ENCODE peak calls at places on chromosomes 7 and 10, in six cellular contexts. Z is testis, Q is brain microvascular endothelial cell, N is pancreas, R is cardiac muscle cell, B is cardiac fibroblast. Y is an unnamed sample.

GRCh38 chr10:130203626-130204025 is 67.4 kb downstream of the GLRX3 start:
- DNase-seq in Z (no peak), Q (no peak), N (no peak), R (no peak), B (no peak), Y (no peak)

GRCh38 chr10:77637474-77637985 is at the start of gene KCNMA1:
- DNase-seq in Z (no peak), Q (peak), N (peak), R (no peak), B (peak), Y (no peak)

GRCh38 chr7:23018747-23019146 is 4.8 kb upstream of the HYCC1 start:
- DNase-seq in Z (no peak), Q (no peak), N (no peak), R (peak), B (peak), Y (no peak)

GRCh38 chr7:98133621-98134266 is 27.1 kb downstream of the LMTK2 start:
- DNase-seq in Z (no peak), Q (no peak), N (no peak), R (peak), B (peak), Y (no peak)

GRCh38 chr10:100359529-100360150 is 12.6 kb downstream of the SCD start:
- DNase-seq in Z (peak), Q (no peak), N (no peak), R (no peak), B (no peak), Y (no peak)

GRCh38 chr10:114408112-114408967 is 4.0 kb upstream of the AFAP1L2 start:
- DNase-seq in Z (no peak), Q (no peak), N (no peak), R (no peak), B (no peak), Y (no peak)

GRCh38 chr7:27165089-27165654 is at the start of gene HOXA9:
- DNase-seq in Z (peak), Q (no peak), N (peak), R (no peak), B (no peak), Y (peak)

GRCh38 chr7:12162420-12163113 is 48.5 kb upstream of the TMEM106B start:
- DNase-seq in Z (no peak), Q (peak), N (no peak), R (peak), B (peak), Y (no peak)

GRCh38 chr7:77461842-77462241 is 45.7 kb upstream of the GSAP start:
- DNase-seq in Z (no peak), Q (no peak), N (no peak), R (no peak), B (no peak), Y (no peak)

GRCh38 chr7:141648276-141649114 is 53.5 kb downstream of the DENND11 start:
- DNase-seq in Z (no peak), Q (no peak), N (no peak), R (no peak), B (no peak), Y (no peak)

GRCh38 chr10:86105640-86106039 is 261.0 kb downstream of the GRID1 start:
- DNase-seq in Z (no peak), Q (no peak), N (no peak), R (no peak), B (no peak), Y (no peak)

GRCh38 chr10:75266945-75267344 is 31.2 kb upstream of the COMTD1 start:
- DNase-seq in Z (no peak), Q (no peak), N (no peak), R (no peak), B (no peak), Y (no peak)

GRCh38 chr7:23261843-23262452 is 15.4 kb downstream of the GPNMB start:
- DNase-seq in Z (peak), Q (peak), N (peak), R (peak), B (peak), Y (no peak)

GRCh38 chr10:96700477-96701099 is 19.7 kb downstream of the PIK3AP1 start:
- DNase-seq in Z (no peak), Q (no peak), N (no peak), R (no peak), B (no peak), Y (no peak)

GRCh38 chr10:7260412-7260900 is 150.4 kb downstream of the SFMBT2 start:
- DNase-seq in Z (no peak), Q (peak), N (no peak), R (peak), B (peak), Y (peak)

GRCh38 chr10:75203724-75204123 is 6.9 kb upstream of the VDAC2 start:
- DNase-seq in Z (no peak), Q (no peak), N (no peak), R (no peak), B (no peak), Y (no peak)

GRCh38 chr10:36388162-36388561 is 737.2 kb upstream of the ANKRD30A start:
- DNase-seq in Z (no peak), Q (no peak), N (no peak), R (no peak), B (peak), Y (no peak)

GRCh38 chr7:140672382-140673062 is at the start of gene ADCK2:
- DNase-seq in Z (peak), Q (no peak), N (peak), R (no peak), B (no peak), Y (no peak)

GRCh38 chr10:119689016-119689564 is 36.8 kb upstream of the INPP5F start:
- DNase-seq in Z (no peak), Q (no peak), N (no peak), R (no peak), B (no peak), Y (no peak)

GRCh38 chr10:119688033-119688508 is 36.9 kb downstream of the BAG3 start:
- DNase-seq in Z (no peak), Q (no peak), N (no peak), R (no peak), B (no peak), Y (no peak)

GRCh38 chr10:119687192-119688032 is 36.2 kb downstream of the BAG3 start:
- DNase-seq in Z (no peak), Q (no peak), N (no peak), R (peak), B (no peak), Y (no peak)

GRCh38 chr10:119691726-119692125 is 34.1 kb upstream of the INPP5F start:
- DNase-seq in Z (no peak), Q (no peak), N (no peak), R (no peak), B (no peak), Y (no peak)

DNA sequence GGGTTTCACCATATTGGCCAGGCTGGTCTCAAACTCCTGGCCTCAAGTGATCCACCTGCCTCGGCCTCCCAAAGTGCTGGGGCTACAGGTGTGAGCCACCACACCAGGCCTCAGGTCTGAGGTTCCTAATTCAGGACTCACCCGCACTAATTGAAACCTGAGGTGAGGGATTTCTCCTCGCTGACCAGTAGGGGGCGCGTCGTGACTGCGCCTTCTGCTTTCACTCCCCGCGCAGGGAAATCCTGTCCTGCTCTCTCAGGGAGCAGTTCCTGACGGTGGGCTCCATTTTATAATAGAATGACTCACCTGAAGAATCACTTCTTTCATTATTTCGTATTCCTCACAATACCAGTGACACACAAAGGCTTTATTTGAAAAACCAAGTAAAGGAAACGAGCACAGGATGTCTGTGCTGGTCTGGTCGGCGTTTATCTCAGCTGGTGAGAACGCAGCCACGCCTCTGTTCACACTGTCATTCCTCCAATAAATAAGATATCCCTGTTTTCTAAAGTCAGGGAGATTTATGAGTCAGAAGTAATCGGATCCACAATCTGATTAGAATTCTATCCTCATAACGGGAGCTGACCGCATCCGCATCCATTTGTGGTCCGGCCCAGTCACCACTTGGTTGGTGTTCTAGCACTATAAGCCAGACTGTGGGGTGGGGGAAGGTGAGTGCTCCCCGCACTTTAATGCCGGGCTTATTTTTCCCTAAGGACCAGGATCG is 35.4 kb downstream of the BAG3 start:
- DNase-seq in Z (peak), Q (peak), N (peak), R (peak), B (peak), Y (peak)
- H3K4me3 ChIP-seq in Z (peak), Q (peak), N (no peak), R (no peak), B (peak), Y (peak)

DNA sequence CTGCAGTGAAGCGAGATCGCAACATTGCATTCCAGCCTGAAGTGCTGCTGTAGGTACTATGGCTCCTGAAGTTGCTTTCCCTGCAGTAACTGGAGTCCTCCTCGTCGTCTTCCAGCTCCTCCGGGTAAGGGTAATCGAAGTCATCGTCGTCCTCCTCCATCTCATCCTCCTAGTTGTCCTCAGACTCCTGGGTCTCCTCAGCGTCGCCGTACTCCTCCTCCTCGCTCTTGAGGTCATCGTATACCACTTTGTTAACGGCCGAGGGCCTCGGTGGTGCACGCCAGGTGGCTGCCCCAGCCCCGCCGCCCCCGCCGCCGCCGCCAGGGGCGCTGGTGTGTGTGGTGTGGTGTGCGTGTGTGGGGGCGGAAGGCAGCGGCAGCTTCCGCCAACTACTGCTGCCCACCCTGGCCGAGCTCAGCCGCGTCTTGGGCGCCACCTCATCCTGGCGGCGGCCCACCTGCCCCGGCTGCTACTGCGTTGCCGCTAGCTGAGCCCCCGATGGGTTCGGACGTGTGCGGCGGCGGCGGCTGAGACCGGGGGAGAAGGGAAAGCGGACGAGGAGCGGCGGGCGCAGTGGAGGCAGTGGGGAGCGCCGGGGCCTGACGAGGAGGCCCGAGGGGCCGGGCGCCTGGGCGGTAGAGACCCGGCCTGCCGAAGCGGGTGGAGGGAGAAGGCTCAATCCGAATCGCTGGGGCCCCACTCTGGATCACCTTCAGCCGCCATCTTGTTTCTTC is 11.8 kb upstream of the ACBD5 start:
- DNase-seq in Z (peak), Q (peak), N (peak), R (peak), B (peak), Y (no peak)
- TF ChIP-seq CTCF in Z (no peak), Q (peak), N (peak), R (peak), B (peak), Y (peak)

GRCh38 chr10:126022841-126023240 is 126.5 kb downstream of the FANK1 start:
- DNase-seq in Z (no peak), Q (no peak), N (no peak), R (no peak), B (no peak), Y (no peak)
- H3K4me3 ChIP-seq in Z (no peak), Q (no peak), N (no peak), R (no peak), B (no peak), Y (no peak)

GRCh38 chr7:107168233-107169119 is at the start of gene HBP1:
- DNase-seq in Z (peak), Q (peak), N (peak), R (peak), B (peak), Y (peak)

GRCh38 chr7:107167483-107168232 is 1.1 kb upstream of the HBP1 start:
- DNase-seq in Z (peak), Q (peak), N (no peak), R (peak), B (peak), Y (peak)

GRCh38 chr7:107171496-107171895 is 2.7 kb downstream of the HBP1 start:
- DNase-seq in Z (no peak), Q (no peak), N (no peak), R (no peak), B (no peak), Y (no peak)

GRCh38 chr7:107170051-107170661 is 1.4 kb downstream of the HBP1 start:
- DNase-seq in Z (no peak), Q (no peak), N (no peak), R (no peak), B (no peak), Y (no peak)

GRCh38 chr7:107169120-107170050 is 582 bp downstream of the HBP1 start:
- DNase-seq in Z (peak), Q (peak), N (peak), R (peak), B (peak), Y (peak)
- TF ChIP-seq CTCF in Z (no peak), Q (peak), N (no peak), R (no peak), B (no peak), Y (no peak)

Y was measured in AG04449.